ENCODE peak calls at places on chromosomes 11 and 22, in nine cellular contexts. V is activated naive CD4-positive, alpha-beta T cell; Q is smooth muscle cell of the brain vasculature; S is M059J; E is activated T-cell treated with anti-CD3 and anti-CD28 coated beads, Interleukin-2, amount 50 U/mL, for 4 hours; A is bronchial epithelial cell; O is NCI-H1417; C is HCT116; T is heart left ventricle. Y is an unnamed sample.

GRCh38 chr11:68598816-68599653 is 85.3 kb upstream of the GAL start:
- DNase-seq in V (no peak), Q (no peak), S (peak), E (no peak), A (no peak), O (no peak), C (no peak), T (no peak), Y (no peak)

GRCh38 chr11:66168289-66168688 is 98.2 kb downstream of the PACS1 start:
- DNase-seq in V (no peak), Q (no peak), S (no peak), E (no peak), A (no peak), O (no peak), C (no peak), T (no peak), Y (no peak)

GRCh38 chr11:72665911-72666472 is 8.2 kb downstream of the PDE2A start:
- DNase-seq in V (no peak), Q (no peak), S (no peak), E (no peak), A (no peak), O (no peak), C (no peak), T (no peak), Y (no peak)

GRCh38 chr11:109772846-109773400 is 320.3 kb upstream of the ZC3H12C start:
- DNase-seq in V (no peak), Q (no peak), S (no peak), E (no peak), A (no peak), O (peak), C (no peak), T (no peak), Y (no peak)

GRCh38 chr11:78313181-78313788 is 104.3 kb downstream of the GAB2 start:
- DNase-seq in V (no peak), Q (no peak), S (peak), E (no peak), A (peak), O (no peak), C (peak), T (no peak), Y (no peak)

GRCh38 chr11:8066036-8066910 is 14.7 kb upstream of the TUB start:
- DNase-seq in V (no peak), Q (no peak), S (no peak), E (no peak), A (no peak), O (no peak), C (no peak), T (no peak), Y (no peak)

GRCh38 chr11:65416341-65417185 is 6.0 kb upstream of the NEAT1 start:
- DNase-seq in V (peak), Q (no peak), S (peak), E (peak), A (peak), O (peak), C (peak), T (peak), Y (peak)

GRCh38 chr11:134362192-134362901 is 30.6 kb downstream of the GLB1L2 start:
- DNase-seq in V (no peak), Q (no peak), S (no peak), E (no peak), A (no peak), O (no peak), C (no peak), T (no peak), Y (no peak)

GRCh38 chr11:30206249-30206996 is 24.4 kb upstream of the FSHB start:
- DNase-seq in V (no peak), Q (no peak), S (no peak), E (no peak), A (no peak), O (no peak), C (no peak), T (no peak), Y (no peak)

GRCh38 chr22:19607198-19608113 is 83.2 kb upstream of the CLDN5 start:
- DNase-seq in V (no peak), Q (no peak), S (no peak), E (peak), A (peak), O (peak), C (no peak), T (peak), Y (no peak)

GRCh38 chr11:67409261-67409666 is 5.4 kb downstream of the TBC1D10C start:
- DNase-seq in V (no peak), Q (no peak), S (no peak), E (peak), A (no peak), O (no peak), C (no peak), T (no peak), Y (peak)

GRCh38 chr22:30414525-30415047 is 11.0 kb upstream of the MTFP1 start:
- DNase-seq in V (no peak), Q (no peak), S (no peak), E (no peak), A (no peak), O (no peak), C (no peak), T (no peak), Y (no peak)

GRCh38 chr11:18986744-18987143 is 47.5 kb upstream of the MRGPRX1 start:
- DNase-seq in V (no peak), Q (no peak), S (peak), E (no peak), A (peak), O (no peak), C (no peak), T (no peak), Y (no peak)

GRCh38 chr22:44664149-44664548 is 37.9 kb upstream of the PRR5 start:
- DNase-seq in V (no peak), Q (no peak), S (no peak), E (peak), A (no peak), O (no peak), C (no peak), T (peak), Y (no peak)

GRCh38 chr11:488579-488978 is 18.5 kb downstream of the RNH1 start:
- DNase-seq in V (no peak), Q (no peak), S (no peak), E (no peak), A (no peak), O (no peak), C (no peak), T (no peak), Y (no peak)

GRCh38 chr11:114820621-114821020 is 142.3 kb downstream of the NXPE2 start:
- DNase-seq in V (no peak), Q (no peak), S (no peak), E (no peak), A (no peak), O (peak), C (no peak), T (no peak), Y (no peak)

GRCh38 chr11:118872403-118872821 is 11.3 kb upstream of the CXCR5 start:
- DNase-seq in V (no peak), Q (no peak), S (no peak), E (peak), A (no peak), O (no peak), C (no peak), T (no peak), Y (no peak)

GRCh38 chr11:70470127-70470526 is 71.8 kb downstream of the CTTN start:
- DNase-seq in V (no peak), Q (no peak), S (no peak), E (no peak), A (no peak), O (no peak), C (no peak), T (no peak), Y (peak)